ENCODE peak calls at places on chromosomes 2 and 18, in nine cellular contexts. P is right cardiac atrium, J is endodermal cell, I is tibial artery, M is uterus, G is Peyer's patch, O is HCT116, W is A549, X is tibial nerve. F is an unnamed sample.

GRCh38 chr2:107712857-107713256 is 113.8 kb upstream of the RGPD4 start:
- DNase-seq in J (no peak), X (no peak), M (no peak), G (no peak), W (no peak), O (no peak), I (no peak), P (no peak), F (no peak)

GRCh38 chr18:79203017-79203605 is 133.9 kb downstream of the ATP9B start:
- DNase-seq in I (no peak), P (no peak), M (no peak), O (peak; percentile 82), J (no peak), G (no peak), X (no peak), W (no peak), F (no peak)

GRCh38 chr2:50444286-50444685 is 587.6 kb downstream of the NRXN1 start:
- DNase-seq in I (no peak), W (no peak), P (no peak), O (no peak), X (no peak), J (no peak), G (no peak), M (no peak), F (no peak)

GRCh38 chr2:15127251-15127650 is 433.9 kb downstream of the NBAS start:
- DNase-seq in X (no peak), J (no peak), O (no peak), P (no peak), W (no peak), I (no peak), G (no peak), M (no peak), F (no peak)

GRCh38 chr2:73859721-73860586 is 31.2 kb downstream of the STAMBP start:
- DNase-seq in X (no peak), O (peak; percentile 37), G (no peak), M (no peak), P (no peak), W (peak; percentile 73), I (no peak), J (no peak), F (no peak)

GRCh38 chr2:202032841-202033316 is 776 bp upstream of the FZD7 start:
- DNase-seq in G (peak; percentile 74), I (peak; percentile 55), W (peak; percentile 40), M (peak; percentile 70), J (peak; percentile 87), O (peak; percentile 16), P (peak; percentile 86), X (peak; percentile 47), F (peak; percentile 79)

GRCh38 chr2:6940820-6941219 is 23.6 kb downstream of the RNF144A start:
- DNase-seq in M (no peak), W (no peak), I (no peak), J (peak; percentile 70), O (no peak), P (no peak), X (no peak), G (no peak), F (no peak)

GRCh38 chr2:178193496-178193822 is 853 bp upstream of the OSBPL6 start:
- DNase-seq in J (no peak), M (no peak), X (no peak), P (no peak), I (no peak), O (no peak), G (no peak), W (peak; percentile 46), F (peak; percentile 11)

GRCh38 chr2:106581755-106582430 is 94.7 kb downstream of the CD8B2 start:
- DNase-seq in J (peak; percentile 81), W (peak; percentile 73), O (peak; percentile 45), I (peak; percentile 50), X (peak; percentile 33), M (peak; percentile 68), G (peak; percentile 53), P (peak; percentile 72), F (no peak)

GRCh38 chr2:196206804-196207203 is 35.4 kb upstream of the STK17B start:
- DNase-seq in I (peak; percentile 42), G (no peak), W (no peak), M (no peak), J (no peak), X (peak; percentile 39), P (no peak), O (no peak), F (peak; percentile 30)

GRCh38 chr2:26901326-26902183 is 53.6 kb downstream of the DPYSL5 start:
- DNase-seq in J (peak; percentile 83), O (no peak), W (no peak), X (no peak), I (no peak), P (no peak), M (no peak), G (no peak), F (no peak)

GRCh38 chr18:23884712-23885375 is 129.7 kb upstream of the TTC39C start:
- DNase-seq in M (peak; percentile 68), O (no peak), J (no peak), P (peak; percentile 47), I (no peak), G (peak; percentile 54), W (no peak), X (peak; percentile 25), F (no peak)

GRCh38 chr2:8116661-8117060 is 565.2 kb upstream of the ID2 start:
- DNase-seq in G (no peak), W (no peak), X (no peak), P (no peak), O (no peak), J (no peak), M (no peak), I (no peak), F (no peak)

GRCh38 chr2:5077479-5078089 is 614.6 kb upstream of the SOX11 start:
- DNase-seq in X (no peak), O (no peak), W (no peak), J (no peak), P (no peak), I (no peak), G (no peak), M (no peak), F (no peak)

GRCh38 chr2:197838036-197838435 is 33.6 kb downstream of the PLCL1 start:
- DNase-seq in M (no peak), X (no peak), P (no peak), J (no peak), I (no peak), W (no peak), G (no peak), O (no peak), F (no peak)

GRCh38 chr2:238571626-238572372 is 145.1 kb downstream of the ASB1 start:
- DNase-seq in M (no peak), X (no peak), O (no peak), G (no peak), W (no peak), I (no peak), J (no peak), P (no peak), F (no peak)
- H3K4me3 ChIP-seq in M (no peak overlapping the region), X (no peak overlapping the region), O (no peak overlapping the region), G (no peak overlapping the region), W (no peak overlapping the region), I (no peak overlapping the region), J (no peak overlapping the region), P (no peak overlapping the region), F (no peak overlapping the region)

DNA sequence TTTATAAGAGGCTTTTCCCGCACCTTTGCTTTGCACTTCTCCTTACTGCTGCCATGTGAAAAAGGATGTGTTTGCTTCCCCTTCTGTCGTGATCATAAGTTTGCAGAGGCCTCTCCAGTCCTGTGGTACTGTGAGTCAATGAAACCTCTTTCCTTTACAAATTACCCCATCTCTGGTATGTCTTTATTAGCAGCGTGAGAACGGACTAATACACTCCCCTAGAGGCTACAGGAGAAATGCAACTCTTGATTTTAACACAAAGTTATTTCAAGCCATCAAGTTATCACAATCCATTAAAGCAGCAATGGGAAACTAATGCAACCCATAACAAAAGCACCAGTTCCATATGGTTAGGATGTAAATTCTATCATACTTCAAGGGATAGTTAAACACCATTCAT is 1378.8 kb upstream of the DDX18 start:
- DNase-seq in I (no peak), O (no peak), M (no peak), X (no peak), W (no peak), P (no peak), G (no peak), J (no peak), F (no peak)
- H3K9me3 ChIP-seq in I (no peaks in the 10 kb centered on the region), O (no peaks in the 10 kb centered on the region), M (no peaks in the 10 kb centered on the region), X (peaks cover 8% of the 10 kb centered on the region), W (no peaks in the 10 kb centered on the region), P (no peaks in the 10 kb centered on the region), G (no peaks in the 10 kb centered on the region), J (peaks cover 17% of the 10 kb centered on the region), F (no peaks in the 10 kb centered on the region)

GRCh38 chr2:147865560-147865959 is 20.7 kb downstream of the ACVR2A start:
- DNase-seq in J (no peak), O (no peak), W (no peak), G (no peak), X (no peak), M (no peak), P (no peak), I (no peak), F (no peak)

GRCh38 chr2:147867050-147867449 is 22.2 kb downstream of the ACVR2A start:
- DNase-seq in J (no peak), G (no peak), I (no peak), X (no peak), P (no peak), M (no peak), O (no peak), W (no peak), F (no peak)

GRCh38 chr2:147873859-147874483 is 29.1 kb downstream of the ACVR2A start:
- DNase-seq in J (no peak), X (no peak), O (no peak), I (no peak), W (no peak), G (no peak), P (no peak), M (no peak), F (no peak)

GRCh38 chr2:147872967-147873366 is 28.1 kb downstream of the ACVR2A start:
- DNase-seq in G (no peak), O (no peak), J (no peak), W (no peak), X (no peak), P (no peak), M (no peak), I (no peak), F (no peak)

DNA sequence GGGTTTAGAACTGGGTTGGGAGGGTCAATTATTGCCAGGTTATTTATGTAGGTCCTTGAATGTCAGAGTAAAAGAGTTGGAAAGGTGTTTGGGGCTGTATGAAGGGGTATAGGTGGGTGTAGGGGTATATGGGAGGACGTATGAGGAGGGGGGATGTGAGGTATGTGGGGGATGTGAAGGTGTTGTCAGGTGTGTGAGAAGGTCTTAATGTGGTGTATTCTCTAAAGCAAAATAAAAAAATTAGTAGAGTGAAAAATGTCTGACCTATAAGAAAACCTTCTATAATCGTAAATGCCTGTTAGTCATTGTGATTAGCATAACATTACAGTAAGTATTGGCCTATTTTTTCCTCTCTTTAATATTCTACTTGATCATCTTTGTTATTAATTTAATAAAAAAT is 25.1 kb downstream of the ACVR2A start:
- DNase-seq in X (no peak), M (no peak), I (no peak), W (no peak), G (no peak), J (no peak), P (no peak), O (no peak), F (no peak)
- H3K4me3 ChIP-seq in X (no peak overlapping the region), M (no peak overlapping the region), I (no peak overlapping the region), W (no peak overlapping the region), G (no peak overlapping the region), J (no peak overlapping the region), P (no peak overlapping the region), O (no peak overlapping the region), F (no peak overlapping the region)

GRCh38 chr18:13700153-13700552 is 26.2 kb downstream of the FAM210A start:
- DNase-seq in J (no peak), X (no peak), M (no peak), W (no peak), P (no peak), G (no peak), O (no peak), I (no peak), F (no peak)

GRCh38 chr18:13703899-13704298 is 22.5 kb downstream of the FAM210A start:
- DNase-seq in P (no peak), W (peak; percentile 37), X (no peak), I (no peak), O (peak; percentile 35), J (no peak), M (no peak), G (no peak), F (no peak)
- H3K9me3 ChIP-seq in P (no peaks in the 10 kb centered on the region), W (peaks cover 11% of the 10 kb centered on the region), X (peaks cover 28% of the 10 kb centered on the region), I (peaks cover 7% of the 10 kb centered on the region), O (peaks cover 11% of the 10 kb centered on the region), J (peaks cover 97% of the 10 kb centered on the region), M (no peaks in the 10 kb centered on the region), G (no peaks in the 10 kb centered on the region), F (no peaks in the 10 kb centered on the region)